ENCODE peak calls at places on chromosomes 2 and 18, in seven cellular contexts. W is retina; D is NCI-H748 treated with DMSO at 0.1 percent for 48 hours; X is activated naive CD4-positive, alpha-beta T cell treated with anti-CD3 and anti-CD28 coated beads for 36 hours; L is NCI-H524; Q is kidney epithelial cell; J is amygdala. R is an unnamed sample.

GRCh38 chr2:180356676-180357075 is 349.6 kb upstream of the CWC22 start:
- DNase-seq in J (no peak), X (no peak), W (no peak), D (peak), L (no peak), Q (no peak), R (no peak)

GRCh38 chr18:13387856-13388548 is 169.4 kb downstream of the LDLRAD4 start:
- DNase-seq in Q (no peak), D (no peak), J (no peak), L (no peak), W (no peak), X (no peak), R (no peak)

GRCh38 chr18:73274812-73275621 is 407.2 kb upstream of the NETO1 start:
- DNase-seq in L (no peak), J (no peak), D (no peak), W (no peak), Q (no peak), X (no peak), R (no peak)

GRCh38 chr18:51621103-51621969 is 423.9 kb upstream of the MEX3C start:
- DNase-seq in X (peak), L (peak), W (peak), J (peak), D (peak), Q (peak), R (no peak)

GRCh38 chr2:176126929-176127768 is 2.4 kb upstream of the HOXD8 start:
- DNase-seq in J (peak), D (peak), L (no peak), Q (no peak), X (peak), W (peak), R (no peak)

GRCh38 chr18:63131106-63131943 is 188.2 kb downstream of the BCL2 start:
- DNase-seq in L (no peak), W (peak), J (no peak), Q (no peak), D (no peak), X (peak), R (no peak)

GRCh38 chr2:98350411-98350810 is 4.2 kb downstream of the CNGA3 start:
- DNase-seq in J (no peak), D (no peak), X (no peak), W (no peak), Q (no peak), L (no peak), R (no peak)

GRCh38 chr2:15893085-15893484 is 47.3 kb upstream of the MYCN start:
- DNase-seq in W (no peak), J (no peak), X (no peak), Q (no peak), D (no peak), L (no peak), R (no peak)

GRCh38 chr18:21769206-21769605 is 28.6 kb downstream of the MIB1 start:
- DNase-seq in X (no peak), W (no peak), D (no peak), L (no peak), Q (no peak), J (no peak), R (no peak)

GRCh38 chr2:86673011-86673410 is 47.1 kb upstream of the RMND5A start:
- DNase-seq in J (no peak), X (no peak), Q (no peak), D (no peak), W (no peak), L (no peak), R (no peak)

GRCh38 chr2:192657364-192657763 is 462.6 kb upstream of the TMEFF2 start:
- DNase-seq in D (peak), L (no peak), Q (no peak), W (peak), X (no peak), J (no peak), R (no peak)

GRCh38 chr2:112482309-112483046 is 522 bp downstream of the TTL start:
- DNase-seq in Q (no peak), L (no peak), D (no peak), X (peak), W (peak), J (no peak), R (no peak)

GRCh38 chr2:11697103-11697871 is 27.3 kb upstream of the NTSR2 start:
- DNase-seq in W (peak), D (no peak), L (peak), X (no peak), Q (peak), J (no peak), R (no peak)

GRCh38 chr2:219440388-219441256 is 6.0 kb downstream of the SPEG start:
- DNase-seq in J (no peak), X (no peak), L (no peak), W (no peak), Q (no peak), D (peak), R (no peak)

GRCh38 chr18:59379772-59380530 is 20.9 kb upstream of the LMAN1 start:
- DNase-seq in L (no peak), X (no peak), J (no peak), W (no peak), Q (no peak), D (no peak), R (no peak)

GRCh38 chr2:59413751-59414570 is 1139.5 kb downstream of the BCL11A start:
- DNase-seq in L (no peak), J (no peak), Q (no peak), W (no peak), D (peak), X (no peak), R (no peak)

GRCh38 chr2:73100956-73101355 is 11.8 kb downstream of the RAB11FIP5 start:
- DNase-seq in L (no peak), W (no peak), X (no peak), D (no peak), Q (no peak), J (no peak), R (no peak)

GRCh38 chr2:96554293-96555145 is 18.0 kb downstream of the ARID5A start:
- DNase-seq in D (peak), W (peak), L (no peak), Q (no peak), J (no peak), X (peak), R (no peak)

GRCh38 chr2:73903313-73903712 is 10.5 kb downstream of the ACTG2 start:
- DNase-seq in Q (no peak), X (no peak), D (no peak), W (no peak), J (no peak), L (no peak), R (no peak)

R was measured in epithelial cell of prostate.